ENCODE peak calls at places on chromosomes 7 and 10, in four cellular contexts. E is CD4-positive, alpha-beta T cell; K is activated CD4-positive, CD25-positive, alpha-beta regulatory T cell treated with anti-CD3 and anti-CD28 coated beads, Interleukin-2, amount 50 U/mL, for 16 hours; A is uterus. R is an unnamed sample.

GRCh38 chr10:72952189-72952900 is 2.3 kb downstream of the PLA2G12B start:
- DNase-seq in E (no peak), K (no peak), A (no peak), R (no peak)

GRCh38 chr7:112280267-112280666 is 73.8 kb downstream of the ZNF277 start:
- DNase-seq in E (no peak), K (no peak), A (no peak), R (no peak)

GRCh38 chr7:81267508-81267907 is 348.7 kb upstream of the SEMA3C start:
- DNase-seq in E (no peak), K (no peak), A (no peak), R (no peak)

GRCh38 chr7:66535414-66536329 is 93.0 kb upstream of the KCTD7 start:
- DNase-seq in E (no peak), K (no peak), A (no peak), R (no peak)

GRCh38 chr10:101986277-101986971 is 69.5 kb downstream of the ARMH3 start:
- DNase-seq in E (no peak), K (no peak), A (no peak), R (no peak)

GRCh38 chr7:135710417-135711138 is 17.4 kb downstream of the SLC13A4 start:
- DNase-seq in E (no peak), K (no peak), A (no peak), R (no peak)

GRCh38 chr7:155213385-155213784 is 84.3 kb upstream of the INSIG1 start:
- DNase-seq in E (no peak), K (no peak), A (no peak), R (no peak)

GRCh38 chr7:118580743-118581382 is 356.4 kb downstream of the ANKRD7 start:
- DNase-seq in E (no peak), K (no peak), A (no peak), R (no peak)

GRCh38 chr10:88659725-88660592 is 4.3 kb upstream of the LIPF start:
- DNase-seq in E (no peak), K (no peak), A (no peak), R (no peak)

GRCh38 chr7:2242541-2243482 is 786 bp downstream of the NUDT1 start:
- DNase-seq in E (no peak), K (no peak), A (no peak), R (no peak)

GRCh38 chr7:17633099-17633498 is 307.2 kb downstream of the SNX13 start:
- DNase-seq in E (no peak), K (no peak), A (no peak), R (no peak)

R was measured in T-helper 17 cell.